ENCODE peak calls at places on chromosomes 7 and 10, in seven cellular contexts. One of them, this sample, is unnamed.

GRCh38 chr10:51879238-51879637 is 179.8 kb upstream of the CSTF2T start:
- DNase-seq in SK-N-SH: no peak
- DNase-seq in uterus: peak
- DNase-seq in mucosa of gallbladder: no peak
- DNase-seq in anterior cingulate cortex: no peak
- DNase-seq in T-cell: no peak
- DNase-seq in brain microvascular endothelial cell: peak
- DNase-seq in this sample: peak

GRCh38 chr7:100429637-100430449 is at the start of gene MEPCE:
- DNase-seq in anterior cingulate cortex: peak
- DNase-seq in mucosa of gallbladder: peak
- DNase-seq in uterus: peak
- DNase-seq in brain microvascular endothelial cell: peak
- DNase-seq in SK-N-SH: peak
- DNase-seq in T-cell: peak
- DNase-seq in this sample: peak

GRCh38 chr10:52644678-52645434 is 127.7 kb downstream of the MBL2 start:
- DNase-seq in uterus: no peak
- DNase-seq in mucosa of gallbladder: peak
- DNase-seq in SK-N-SH: peak
- DNase-seq in brain microvascular endothelial cell: peak
- DNase-seq in T-cell: no peak
- DNase-seq in anterior cingulate cortex: peak
- DNase-seq in this sample: peak

GRCh38 chr7:99499356-99499712 is 747 bp downstream of the ZNF394 start:
- DNase-seq in T-cell: peak
- DNase-seq in uterus: no peak
- DNase-seq in brain microvascular endothelial cell: no peak
- DNase-seq in mucosa of gallbladder: no peak
- DNase-seq in anterior cingulate cortex: no peak
- DNase-seq in SK-N-SH: no peak
- DNase-seq in this sample: peak

GRCh38 chr10:100654835-100655759 is 90.3 kb upstream of the PAX2 start:
- DNase-seq in brain microvascular endothelial cell: no peak
- DNase-seq in mucosa of gallbladder: no peak
- DNase-seq in uterus: no peak
- DNase-seq in T-cell: peak
- DNase-seq in SK-N-SH: peak
- DNase-seq in anterior cingulate cortex: no peak
- DNase-seq in this sample: no peak

GRCh38 chr7:87206361-87206760 is 13.2 kb downstream of the TMEM243 start:
- DNase-seq in anterior cingulate cortex: no peak
- DNase-seq in uterus: no peak
- DNase-seq in T-cell: no peak
- DNase-seq in SK-N-SH: no peak
- DNase-seq in brain microvascular endothelial cell: peak
- DNase-seq in mucosa of gallbladder: no peak
- DNase-seq in this sample: peak

GRCh38 chr10:6342091-6342490 is 139.4 kb downstream of the PFKFB3 start:
- DNase-seq in anterior cingulate cortex: no peak
- DNase-seq in mucosa of gallbladder: no peak
- DNase-seq in T-cell: no peak
- DNase-seq in SK-N-SH: no peak
- DNase-seq in uterus: no peak
- DNase-seq in brain microvascular endothelial cell: no peak
- DNase-seq in this sample: no peak

GRCh38 chr7:128830231-128831177 is at the start of gene FLNC:
- DNase-seq in anterior cingulate cortex: no peak
- DNase-seq in brain microvascular endothelial cell: peak
- DNase-seq in uterus: peak
- DNase-seq in SK-N-SH: peak
- DNase-seq in T-cell: peak
- DNase-seq in mucosa of gallbladder: peak
- DNase-seq in this sample: peak

This sample was measured in astrocyte of the spinal cord.